ENCODE peak calls at places on chromosomes 16 and 17, in nine cellular contexts. X, C, Z, A, F, G, R, L and B are unnamed samples.

GRCh38 chr17:14688134-14688533 is 387.3 kb downstream of the HS3ST3B1 start:
- DNase-seq in X (no peak), A (no peak), Z (no peak), C (no peak), L (no peak), R (no peak), F (no peak), G (no peak), B (no peak)

GRCh38 chr16:46713634-46714033 is 24.2 kb downstream of the ORC6 start:
- DNase-seq in Z (no peak), C (no peak), A (no peak), R (no peak), L (no peak), G (no peak), X (no peak), F (no peak), B (no peak)

GRCh38 chr16:28529124-28529523 is 9.7 kb downstream of the NUPR1 start:
- DNase-seq in Z (no peak), R (no peak), C (no peak), X (no peak), G (no peak), A (no peak), L (no peak), F (no peak), B (no peak)

GRCh38 chr17:2084766-2085647 is 30.1 kb downstream of the HIC1 start:
- DNase-seq in X (no peak), G (no peak), F (peak), R (peak), A (peak), Z (peak), L (no peak), C (no peak), B (peak)

GRCh38 chr17:81097943-81098308 is 63.0 kb downstream of the BAIAP2 start:
- DNase-seq in R (no peak), Z (peak), X (no peak), A (peak), G (peak), F (peak), C (no peak), L (peak), B (peak)

GRCh38 chr16:88700636-88701482 is 5.3 kb downstream of the RNF166 start:
- DNase-seq in Z (peak), A (peak), L (peak), G (peak), X (peak), R (peak), C (peak), F (peak), B (peak)

GRCh38 chr16:26777821-26778220 is 288.9 kb upstream of the C16orf82 start:
- DNase-seq in A (no peak), F (no peak), C (no peak), G (no peak), R (no peak), Z (no peak), L (no peak), X (no peak), B (no peak)

GRCh38 chr16:8931864-8932263 is 31.8 kb downstream of the USP7 start:
- DNase-seq in L (no peak), X (no peak), A (peak), R (peak), Z (peak), C (peak), G (no peak), F (peak), B (peak)

GRCh38 chr16:11105038-11105903 is 150.7 kb downstream of the SOCS1 start:
- DNase-seq in Z (peak), F (no peak), L (no peak), C (no peak), G (peak), X (no peak), A (peak), R (peak), B (peak)